ENCODE peak calls at places on chromosomes 3 and 15, in five cellular contexts. F, E, B, U and W are unnamed samples.

GRCh38 chr15:83973816-83974215 is 261.8 kb upstream of the GOLGA6L4 start:
- DNase-seq in E (no peak), B (no peak), F (peak), U (no peak), W (peak)

GRCh38 chr3:123328851-123329635 is 119.8 kb downstream of the ADCY5 start:
- DNase-seq in E (no peak), B (peak), F (peak), U (peak), W (peak)

GRCh38 chr3:171690291-171690690 is 120.0 kb downstream of the PLD1 start:
- DNase-seq in U (no peak), B (no peak), F (peak), E (no peak), W (no peak)

GRCh38 chr3:160697628-160698382 is 20.8 kb downstream of the ARL14 start:
- DNase-seq in B (no peak), U (peak), E (peak), F (peak), W (no peak)

GRCh38 chr3:64687381-64687780 is 419 bp downstream of the ADAMTS9 start:
- DNase-seq in B (no peak), E (no peak), U (no peak), F (no peak), W (peak)

GRCh38 chr3:83934208-83935150 is 1024.3 kb upstream of the CADM2 start:
- DNase-seq in B (peak), E (no peak), U (no peak), F (no peak), W (no peak)

GRCh38 chr3:46188708-46189107 is 19.4 kb downstream of the CCR1 start:
- DNase-seq in U (no peak), B (no peak), E (no peak), F (no peak), W (no peak)

GRCh38 chr3:124351430-124352142 is 359.7 kb upstream of the ROPN1 start:
- DNase-seq in B (peak), U (peak), E (peak), F (peak), W (peak)

GRCh38 chr3:34584971-34585370 is 786.5 kb downstream of the PDCD6IP start:
- DNase-seq in E (no peak), U (no peak), B (no peak), F (no peak), W (no peak)

GRCh38 chr15:96327155-96327741 is 3.3 kb upstream of the NR2F2 start:
- DNase-seq in E (peak), B (peak), U (peak), F (peak), W (no peak)

GRCh38 chr3:108462899-108463298 is 47.5 kb downstream of the MYH15 start:
- DNase-seq in F (no peak), B (no peak), E (no peak), U (no peak), W (no peak)

GRCh38 chr3:30539772-30540171 is 66.6 kb upstream of the TGFBR2 start:
- DNase-seq in B (no peak), E (no peak), F (no peak), U (no peak), W (no peak)

GRCh38 chr3:10581251-10581650 is 75.9 kb upstream of the ATP2B2 start:
- DNase-seq in E (peak), U (no peak), F (no peak), B (no peak), W (no peak)

GRCh38 chr3:10017636-10018292 is 8.5 kb upstream of the FANCD2 start:
- DNase-seq in F (no peak), U (no peak), E (no peak), B (peak), W (no peak)

GRCh38 chr3:58085616-58086015 is 77.4 kb downstream of the FLNB start:
- DNase-seq in B (no peak), U (no peak), F (no peak), E (no peak), W (no peak)

GRCh38 chr3:72661115-72661457 is 187.2 kb downstream of the SHQ1 start:
- DNase-seq in U (peak), B (no peak), F (no peak), E (peak), W (peak)

GRCh38 chr15:33639968-33640367 is 328.3 kb upstream of the CHRM5 start:
- DNase-seq in E (no peak), F (no peak), B (no peak), U (no peak), W (no peak)

GRCh38 chr3:59605944-59606534 is 556.2 kb upstream of the CFAP20DC start:
- DNase-seq in F (no peak), U (no peak), E (no peak), B (no peak), W (no peak)

GRCh38 chr3:128094295-128095151 is 29.1 kb downstream of the RUVBL1 start:
- DNase-seq in E (no peak), U (no peak), F (no peak), B (no peak), W (no peak)

GRCh38 chr15:58590236-58590635 is 158.4 kb downstream of the LIPC start:
- DNase-seq in U (no peak), F (no peak), E (no peak), B (no peak), W (no peak)

GRCh38 chr15:79897380-79897678 is 515 bp upstream of the MTHFS start:
- DNase-seq in E (no peak), F (no peak), U (no peak), B (no peak), W (no peak)

GRCh38 chr3:106750092-106750491 is 627.1 kb upstream of the CCDC54 start:
- DNase-seq in B (no peak), E (no peak), U (no peak), F (no peak), W (no peak)

GRCh38 chr3:192727032-192727847 is at the start of gene FGF12:
- DNase-seq in B (no peak), F (peak), E (no peak), U (no peak), W (peak)

GRCh38 chr3:170784406-170784805 is 85.6 kb downstream of the RPL22L1 start:
- DNase-seq in B (no peak), U (no peak), E (no peak), F (no peak), W (no peak)

GRCh38 chr3:145058483-145058882 is 1086.9 kb downstream of the DIPK2A start:
- DNase-seq in F (no peak), U (no peak), B (no peak), E (no peak), W (no peak)

GRCh38 chr3:197266331-197266730 is 32.1 kb downstream of the DLG1 start:
- DNase-seq in F (no peak), E (no peak), B (no peak), U (no peak), W (no peak)
- TF ChIP-seq CTCF in F (no peak), E (no peak), B (no peak), U (no peak), W (no peak)

DNA sequence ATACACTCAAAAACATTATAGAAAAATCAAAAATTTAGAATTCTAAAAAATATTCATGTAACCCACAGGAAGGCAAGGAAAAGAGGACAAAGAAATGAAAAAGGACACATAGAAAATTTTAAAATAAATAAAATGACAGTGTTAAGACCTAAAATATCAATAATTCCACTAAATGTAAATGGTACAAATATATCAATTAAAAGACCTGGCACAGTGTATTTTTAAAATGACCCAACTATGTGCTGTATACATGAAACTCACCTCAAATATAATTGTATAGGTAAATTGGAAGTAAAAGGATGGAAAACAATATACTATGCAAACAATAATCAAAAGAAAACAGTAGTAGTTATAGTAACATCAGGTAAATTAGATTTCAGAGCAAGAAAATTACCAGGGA is 10.1 kb upstream of the FBXW12 start:
- DNase-seq in E (no peak), U (no peak), B (no peak), F (no peak), W (no peak)
- TF ChIP-seq CTCF in E (no peak), U (no peak), B (no peak), F (no peak), W (no peak)

DNA sequence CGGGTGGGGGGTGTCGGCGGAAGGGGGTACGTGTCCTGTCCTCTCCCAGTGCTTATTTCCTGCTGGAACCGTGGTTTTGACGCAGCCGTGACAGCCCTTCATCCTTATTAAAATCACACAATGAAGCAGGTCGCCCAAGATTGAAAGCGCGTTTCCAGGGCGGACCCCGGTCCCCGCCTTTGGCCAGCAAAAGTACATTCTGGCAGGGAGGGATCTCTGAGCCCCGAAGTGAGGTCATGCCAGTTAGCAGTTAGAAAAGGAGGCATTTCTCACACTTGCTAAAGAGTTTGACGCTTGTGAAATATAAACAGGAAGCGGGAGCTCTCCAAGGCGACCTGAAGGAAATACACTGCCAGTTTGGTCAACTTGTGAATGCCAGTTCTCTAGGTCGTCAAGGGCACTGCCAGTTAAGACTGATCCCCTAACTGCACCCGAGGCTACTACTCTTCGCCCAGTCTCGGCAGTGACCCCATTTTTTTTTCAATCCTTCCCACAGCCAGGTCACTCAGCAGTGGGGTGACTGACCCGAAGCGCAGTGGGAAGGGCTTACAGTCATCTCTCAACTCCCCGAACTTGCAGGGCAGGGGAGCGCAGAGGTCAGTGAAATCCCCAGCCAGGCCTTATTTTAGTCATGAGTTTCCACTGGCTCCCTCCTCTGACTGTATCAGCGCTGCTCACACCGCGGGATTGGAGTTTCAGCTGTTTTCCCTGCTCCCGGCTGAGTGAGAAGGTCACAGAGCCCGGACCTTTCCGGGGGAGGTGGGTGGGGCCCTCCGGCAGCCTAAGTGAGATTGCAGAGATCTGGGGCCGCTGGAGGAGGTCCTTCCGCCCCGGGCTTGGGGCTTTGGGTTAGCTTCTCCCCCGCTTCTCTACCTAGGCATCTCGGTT is 2.0 kb upstream of the BHLHE40 start:
- DNase-seq in B (peak), E (no peak), U (no peak), F (peak), W (peak)
- TF ChIP-seq CTCF in B (no peak), E (peak), U (peak), F (no peak), W (no peak)

DNA sequence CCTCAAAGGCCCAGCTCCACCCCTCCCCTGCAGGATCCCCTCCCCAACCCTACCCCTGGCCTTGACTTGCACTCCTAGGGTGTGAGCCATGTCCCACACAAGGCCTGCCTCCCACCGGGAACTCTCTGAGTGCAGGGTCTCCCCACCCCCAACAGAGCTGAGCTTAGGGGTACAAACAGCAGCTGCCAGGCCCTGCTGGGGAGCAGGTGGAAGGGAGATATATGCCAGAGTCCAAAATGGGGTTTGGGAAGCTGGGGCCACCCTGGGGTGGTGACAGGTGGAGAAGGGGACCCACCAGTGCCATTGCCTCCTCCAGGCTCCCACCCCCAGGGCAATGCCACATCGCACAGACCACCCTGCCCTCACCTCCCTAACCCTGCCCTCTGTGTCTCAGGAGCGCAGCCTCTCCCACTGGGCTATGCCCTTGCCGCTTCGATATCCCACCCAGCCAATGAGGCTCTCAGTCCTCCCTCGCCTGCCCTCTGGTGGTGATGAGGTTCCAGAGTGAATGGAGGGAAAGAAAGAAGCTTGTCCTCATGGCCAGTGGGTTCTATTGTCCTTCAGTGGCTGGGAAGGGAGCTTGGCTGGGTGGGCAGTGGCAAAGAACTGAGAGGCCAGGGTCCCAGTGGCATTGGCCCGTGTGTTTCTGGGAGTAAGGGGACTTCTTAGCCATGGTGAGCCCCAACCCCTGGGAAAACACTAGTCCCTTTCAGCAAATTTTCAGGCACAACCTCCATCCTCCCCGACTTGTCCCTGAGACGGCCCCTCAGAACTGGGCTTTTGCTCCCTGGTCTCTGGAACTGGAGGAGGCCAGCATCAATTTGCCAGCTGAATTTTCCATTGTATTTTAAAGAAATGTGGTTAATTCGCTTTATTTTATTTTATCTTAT is 46.8 kb downstream of the CYP11A1 start:
- DNase-seq in F (peak), B (peak), E (no peak), U (no peak), W (peak)
- TF ChIP-seq CTCF in F (peak), B (peak), E (peak), U (peak), W (peak)

DNA sequence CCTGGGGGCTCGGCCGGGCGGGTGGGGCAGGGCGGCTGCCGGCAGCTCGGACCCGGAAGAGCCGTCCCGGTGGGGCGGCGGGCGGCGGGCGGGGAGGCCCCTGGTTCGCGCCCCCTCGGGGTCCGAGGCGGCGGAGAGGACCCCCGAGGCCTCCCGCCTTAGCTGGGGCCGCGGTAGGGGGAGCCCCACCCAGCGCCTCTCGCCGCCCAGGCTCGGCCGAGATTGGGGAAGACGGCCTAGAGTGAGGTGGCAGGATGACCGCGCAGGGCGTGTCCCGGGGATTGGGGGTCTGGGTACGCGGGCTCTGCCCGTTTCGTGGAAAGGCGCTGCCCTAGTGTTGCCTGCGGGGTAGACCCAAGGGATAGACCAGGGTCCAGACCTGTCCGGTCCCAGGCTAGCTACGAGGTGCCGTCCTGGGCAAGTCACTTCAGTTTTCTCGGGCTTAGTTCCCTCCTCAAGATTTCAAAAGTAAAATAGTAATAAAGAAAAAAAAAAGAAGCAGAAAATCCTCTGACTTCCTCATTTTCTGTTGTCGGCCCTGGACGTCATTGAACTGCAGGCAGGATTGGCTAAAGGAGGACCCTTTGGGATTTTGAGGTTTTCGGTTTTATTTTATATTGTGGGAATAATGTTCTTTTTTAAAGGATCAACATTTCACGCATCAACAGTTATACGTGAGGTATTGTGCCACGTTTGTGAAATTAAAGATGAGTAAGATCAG is 580 bp downstream of the IQGAP1 start:
- DNase-seq in B (peak), U (no peak), E (no peak), F (peak), W (peak)
- TF ChIP-seq CTCF in B (no peak), U (no peak), E (no peak), F (peak), W (no peak)

GRCh38 chr3:111303760-111304159 is 232.1 kb downstream of the NECTIN3 start:
- DNase-seq in U (no peak), E (peak), B (no peak), F (no peak), W (no peak)

GRCh38 chr3:111299070-111299672 is 227.6 kb downstream of the NECTIN3 start:
- DNase-seq in E (peak), B (no peak), F (no peak), U (no peak), W (no peak)

GRCh38 chr3:111307676-111308075 is 234.3 kb upstream of the CD96 start:
- DNase-seq in U (no peak), B (no peak), E (no peak), F (no peak), W (no peak)

GRCh38 chr3:111301238-111301798 is 229.7 kb downstream of the NECTIN3 start:
- DNase-seq in U (no peak), E (no peak), B (no peak), F (no peak), W (no peak)

DNA sequence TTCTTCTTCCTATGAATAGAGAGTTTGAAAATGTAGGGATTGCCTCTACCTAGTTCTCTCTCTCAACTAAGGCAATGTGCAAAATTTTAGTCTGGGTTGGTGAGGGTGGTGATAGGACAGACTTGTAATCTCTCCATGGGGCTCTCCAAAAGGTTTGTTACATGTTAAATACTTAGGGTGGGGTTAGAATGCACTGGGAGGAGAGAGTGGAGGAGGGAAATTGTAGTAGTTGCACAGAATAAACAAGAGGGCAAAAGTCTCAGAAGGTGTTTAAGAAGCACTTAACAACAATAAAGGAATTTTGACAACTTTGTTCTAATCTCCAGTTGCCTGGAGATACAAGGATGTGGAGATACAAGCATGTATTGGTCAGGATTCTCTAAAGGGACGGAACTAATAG is 230.5 kb downstream of the NECTIN3 start:
- DNase-seq in F (no peak), E (no peak), U (no peak), B (no peak), W (no peak)
- TF ChIP-seq CTCF in F (no peak), E (no peak), U (no peak), B (no peak), W (no peak)

GRCh38 chr3:153669527-153669926 is 451.7 kb upstream of the ARHGEF26 start:
- DNase-seq in U (no peak), E (no peak), F (no peak), B (no peak), W (no peak)
- TF ChIP-seq CTCF in U (peak), E (no peak), F (no peak), B (no peak), W (peak)